ENCODE peak calls at places on chromosomes 1 and 21, in five cellular contexts. Y is CD8-positive, alpha-beta T cell; Z is heart right ventricle; A is left lung; J is small intestine. H is an unnamed sample. For H3K4me1, the result is how much of the 10 kb centered on the place peaks cover.

GRCh38 chr1:43822040-43822439 is 111.6 kb upstream of the ARTN start:
- DNase-seq in Y (no peak), Z (no peak), A (no peak), J (peak), H (peak)

GRCh38 chr1:27145934-27146354 is 9.0 kb downstream of the SLC9A1 start:
- DNase-seq in Y (no peak), Z (no peak), A (no peak), J (no peak), H (peak)

GRCh38 chr1:187655163-187655562 is 826.4 kb downstream of the PLA2G4A start:
- DNase-seq in Y (no peak), Z (no peak), A (no peak), J (no peak), H (no peak)

GRCh38 chr1:23799570-23800395 is 771 bp downstream of the GALE start:
- DNase-seq in Y (no peak), Z (peak), A (peak), J (peak), H (peak)

GRCh38 chr1:230750986-230751625 is 3.9 kb downstream of the CAPN9 start:
- DNase-seq in Y (no peak), Z (no peak), A (no peak), J (no peak), H (no peak)

GRCh38 chr1:53637726-53638640 is 101.0 kb downstream of the GLIS1 start:
- DNase-seq in Y (no peak), Z (no peak), A (no peak), J (no peak), H (no peak)

GRCh38 chr1:90122679-90123340 is 127.9 kb downstream of the ZNF326 start:
- DNase-seq in Y (no peak), Z (no peak), A (no peak), J (peak), H (no peak)

GRCh38 chr1:22018583-22019559 is 17.4 kb downstream of the CELA3A start:
- DNase-seq in Y (no peak), Z (no peak), A (no peak), J (peak), H (peak)

GRCh38 chr1:17215545-17215890 is 10.6 kb downstream of the PADI1 start:
- DNase-seq in Y (no peak), Z (no peak), A (no peak), J (no peak), H (no peak)

GRCh38 chr21:45562401-45562800 is 20.2 kb upstream of the SLC19A1 start:
- DNase-seq in Y (no peak), Z (no peak), A (no peak), J (no peak), H (no peak)

GRCh38 chr1:234716907-234717375 is 107.0 kb upstream of the IRF2BP2 start:
- DNase-seq in Y (no peak), Z (no peak), A (no peak), J (peak), H (no peak)

GRCh38 chr21:42411197-42411869 is 7.6 kb downstream of the UBASH3A start:
- DNase-seq in Y (no peak), Z (no peak), A (no peak), J (no peak), H (no peak)

GRCh38 chr1:111516008-111516535 is 12.6 kb upstream of the ADORA3 start:
- DNase-seq in Y (no peak), Z (peak), A (no peak), J (peak), H (no peak)

GRCh38 chr1:3296858-3297257 is 157.6 kb upstream of the ARHGEF16 start:
- DNase-seq in Y (no peak), Z (no peak), A (peak), J (no peak), H (no peak)
- H3K4me3 ChIP-seq in Y (no peak), Z (no peak), A (no peak), J (no peak), H (no peak)

GRCh38 chr1:236060286-236060685 is 4.6 kb downstream of the NID1 start:
- DNase-seq in Y (no peak), Z (no peak), A (no peak), J (no peak), H (no peak)
- H3K4me1 ChIP-seq in Y (under half), Z (under half), A (under half), J (under half), H (under half)

DNA sequence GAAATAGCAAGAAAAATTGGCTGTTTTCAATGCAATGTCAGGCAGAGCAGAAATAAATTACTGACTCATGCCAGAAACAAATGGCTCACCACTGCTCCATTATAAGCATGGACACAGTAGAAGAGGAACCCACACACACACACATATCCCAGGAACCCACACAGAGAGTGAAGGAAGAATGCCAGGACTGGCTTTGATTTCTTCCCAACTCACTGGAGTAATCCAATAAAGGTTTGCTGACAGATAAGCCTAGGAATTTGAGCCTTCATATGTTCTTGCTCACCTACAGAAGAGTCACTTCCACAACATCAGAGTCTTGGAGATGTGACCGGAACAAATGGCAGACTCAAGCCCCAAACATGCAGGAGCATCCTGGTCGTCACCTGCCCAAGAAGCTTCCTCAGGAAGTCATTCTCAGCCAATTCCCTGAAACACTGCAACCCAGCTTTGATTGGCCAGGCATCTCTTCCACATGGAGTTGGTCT is 2.2 kb downstream of the SH3BP5L start:
- DNase-seq in Y (no peak), Z (no peak), A (no peak), J (no peak), H (peak)
- H3K27ac ChIP-seq in Y (no peak), Z (no peak), A (no peak), J (no peak), H (peak)

GRCh38 chr1:202165267-202165941 is 5.0 kb upstream of the PTPN7 start:
- DNase-seq in Y (no peak), Z (no peak), A (peak), J (no peak), H (no peak)

GRCh38 chr1:202162418-202163280 is 2.2 kb upstream of the PTPN7 start:
- DNase-seq in Y (no peak), Z (no peak), A (no peak), J (peak), H (no peak)

GRCh38 chr1:202162049-202162417 is 1.6 kb upstream of the PTPN7 start:
- DNase-seq in Y (no peak), Z (no peak), A (no peak), J (peak), H (no peak)

GRCh38 chr1:202164271-202165037 is 4.1 kb upstream of the PTPN7 start:
- DNase-seq in Y (peak), Z (no peak), A (no peak), J (peak), H (no peak)

DNA sequence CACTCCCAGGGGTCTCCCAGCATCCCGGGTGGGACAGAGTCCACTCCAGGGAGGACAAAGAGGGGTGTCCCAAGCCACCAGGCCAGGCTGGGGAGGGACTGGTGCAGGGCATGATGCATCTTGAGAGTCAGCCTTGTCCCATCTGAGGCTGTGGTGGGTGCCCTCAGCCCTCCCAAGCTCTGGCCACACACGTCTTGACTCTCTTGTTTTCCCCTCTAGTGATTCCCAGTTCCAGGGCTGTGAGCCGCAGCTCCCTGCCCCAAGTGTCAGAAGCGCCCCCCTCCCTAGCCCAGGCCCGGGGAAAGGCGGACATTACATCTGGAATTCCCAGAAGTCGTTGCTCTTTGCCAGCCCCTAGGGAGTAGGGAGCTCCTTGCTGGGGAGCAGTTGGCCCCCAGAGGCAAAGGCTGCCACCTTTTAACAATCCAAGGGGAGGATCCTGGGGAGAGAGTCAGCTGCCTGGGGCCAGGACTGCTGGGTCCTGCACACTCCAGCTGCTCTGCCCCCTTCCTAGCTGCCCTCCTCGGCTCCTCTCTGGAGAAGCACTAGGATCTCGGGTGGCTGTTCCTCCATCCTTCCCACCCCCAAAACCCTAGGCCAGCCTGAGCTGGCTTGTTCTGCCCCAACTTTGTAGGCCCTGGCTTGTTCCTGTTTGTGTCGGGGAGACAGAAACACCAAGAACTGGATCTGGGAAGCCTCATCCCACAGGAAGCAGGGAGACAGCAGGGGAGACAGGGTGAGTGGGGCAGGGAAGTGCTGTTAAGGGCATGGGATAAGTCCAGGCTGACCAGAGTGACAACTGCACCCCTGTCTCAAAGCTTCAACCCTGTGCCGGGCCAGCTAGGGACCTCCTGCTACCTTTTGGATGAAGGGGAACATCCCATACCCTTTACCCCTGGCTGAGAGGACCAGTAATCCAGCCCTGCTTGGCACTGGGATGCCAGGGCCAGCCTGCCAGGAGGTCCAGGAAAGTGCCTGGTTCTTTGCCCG is 3.2 kb upstream of the PTPN7 start:
- DNase-seq in Y (no peak), Z (no peak), A (no peak), J (no peak), H (no peak)
- H3K4me3 ChIP-seq in Y (no peak), Z (no peak), A (no peak), J (no peak), H (no peak)

GRCh38 chr1:207027221-207027777 is 5.3 kb downstream of the C1orf116 start:
- DNase-seq in Y (no peak), Z (no peak), A (peak), J (peak), H (peak)
- H3K4me1 ChIP-seq in Y (under half), Z (under half), A (under half), J (under half), H (under half)

H was measured in SJSA1.